ENCODE peak calls at places on chromosome 20, in seven cellular contexts. S, Y, C, D, Q, M and A are unnamed samples.

GRCh38 chr20:48180039-48180438 is 394.8 kb upstream of the SULF2 start:
- DNase-seq in S (no peak), Y (no peak), C (no peak), D (no peak), Q (no peak), M (no peak), A (peak)

GRCh38 chr20:5848711-5849505 is 98.7 kb downstream of the SHLD1 start:
- DNase-seq in S (no peak), Y (no peak), C (peak), D (no peak), Q (no peak), M (no peak), A (peak)

GRCh38 chr20:58436868-58437645 is 48.0 kb downstream of the VAPB start:
- DNase-seq in S (no peak), Y (no peak), C (no peak), D (no peak), Q (no peak), M (no peak), A (no peak)

GRCh38 chr20:32296874-32297420 is 19.5 kb downstream of the KIF3B start:
- DNase-seq in S (no peak), Y (no peak), C (peak), D (no peak), Q (no peak), M (no peak), A (no peak)

GRCh38 chr20:59403261-59403961 is 103.0 kb downstream of the EDN3 start:
- DNase-seq in S (peak), Y (peak), C (no peak), D (peak), Q (peak), M (peak), A (no peak)

GRCh38 chr20:9241232-9241692 is 172.4 kb downstream of the PLCB4 start:
- DNase-seq in S (no peak), Y (no peak), C (peak), D (no peak), Q (no peak), M (no peak), A (peak)

GRCh38 chr20:2874456-2874855 is 1.2 kb downstream of the PTPRA start:
- DNase-seq in S (no peak), Y (no peak), C (peak), D (no peak), Q (no peak), M (no peak), A (peak)

GRCh38 chr20:1463971-1464570 is 2.6 kb downstream of the NSFL1C start:
- DNase-seq in S (no peak), Y (no peak), C (no peak), D (no peak), Q (no peak), M (no peak), A (no peak)

GRCh38 chr20:32820000-32820697 is 395 bp downstream of the MAPRE1 start:
- DNase-seq in S (peak), Y (peak), C (peak), D (peak), Q (peak), M (no peak), A (peak)

GRCh38 chr20:60008130-60008808 is 50.0 kb downstream of the CDH26 start:
- DNase-seq in S (no peak), Y (no peak), C (no peak), D (no peak), Q (no peak), M (no peak), A (no peak)

GRCh38 chr20:5696011-5696559 is 54.1 kb upstream of the SHLD1 start:
- DNase-seq in S (no peak), Y (no peak), C (peak), D (no peak), Q (no peak), M (no peak), A (peak)

GRCh38 chr20:14332796-14333345 is 4.5 kb downstream of the FLRT3 start:
- DNase-seq in S (no peak), Y (no peak), C (no peak), D (no peak), Q (no peak), M (no peak), A (no peak)

GRCh38 chr20:17856024-17856564 is 112.5 kb downstream of the SNX5 start:
- DNase-seq in S (no peak), Y (no peak), C (peak), D (no peak), Q (no peak), M (no peak), A (no peak)

GRCh38 chr20:17636523-17637412 is 45.3 kb downstream of the RRBP1 start:
- DNase-seq in S (peak), Y (peak), C (no peak), D (no peak), Q (peak), M (no peak), A (no peak)

GRCh38 chr20:19252670-19253120 is 40.3 kb downstream of the SLC24A3 start:
- DNase-seq in S (no peak), Y (no peak), C (no peak), D (peak), Q (no peak), M (no peak), A (peak)

GRCh38 chr20:17287503-17287902 is 60.7 kb downstream of the PCSK2 start:
- DNase-seq in S (no peak), Y (peak), C (no peak), D (no peak), Q (no peak), M (no peak), A (no peak)

GRCh38 chr20:17439897-17440296 is 91.3 kb downstream of the BFSP1 start:
- DNase-seq in S (no peak), Y (peak), C (no peak), D (no peak), Q (no peak), M (no peak), A (no peak)

GRCh38 chr20:59136027-59136426 is 27.6 kb upstream of the ZNF831 start:
- DNase-seq in S (no peak), Y (no peak), C (no peak), D (no peak), Q (no peak), M (no peak), A (no peak)

GRCh38 chr20:23520185-23520584 is 29.3 kb downstream of the CST8 start:
- DNase-seq in S (no peak), Y (peak), C (no peak), D (no peak), Q (no peak), M (no peak), A (no peak)

GRCh38 chr20:11686900-11687543 is 230.7 kb upstream of the BTBD3 start:
- DNase-seq in S (peak), Y (peak), C (peak), D (no peak), Q (peak), M (no peak), A (peak)

GRCh38 chr20:7672551-7672950 is 267.7 kb downstream of the HAO1 start:
- DNase-seq in S (no peak), Y (no peak), C (no peak), D (no peak), Q (peak), M (no peak), A (no peak)

GRCh38 chr20:7673841-7674240 is 266.4 kb downstream of the HAO1 start:
- DNase-seq in S (no peak), Y (no peak), C (no peak), D (no peak), Q (no peak), M (no peak), A (peak)
- H4K8ac ChIP-seq in S (no peak), Y (no peak), C (no peak), D (no peak), Q (no peak), M (no peak), A (no peak)

GRCh38 chr20:46683620-46683938 is 5.7 kb downstream of the TP53RK start:
- DNase-seq in S (no peak), Y (no peak), C (no peak), D (no peak), Q (no peak), M (no peak), A (no peak)
- H3K4me2 ChIP-seq in S (peak), Y (peak), C (peak), D (peak), Q (peak), M (peak), A (no peak)

DNA sequence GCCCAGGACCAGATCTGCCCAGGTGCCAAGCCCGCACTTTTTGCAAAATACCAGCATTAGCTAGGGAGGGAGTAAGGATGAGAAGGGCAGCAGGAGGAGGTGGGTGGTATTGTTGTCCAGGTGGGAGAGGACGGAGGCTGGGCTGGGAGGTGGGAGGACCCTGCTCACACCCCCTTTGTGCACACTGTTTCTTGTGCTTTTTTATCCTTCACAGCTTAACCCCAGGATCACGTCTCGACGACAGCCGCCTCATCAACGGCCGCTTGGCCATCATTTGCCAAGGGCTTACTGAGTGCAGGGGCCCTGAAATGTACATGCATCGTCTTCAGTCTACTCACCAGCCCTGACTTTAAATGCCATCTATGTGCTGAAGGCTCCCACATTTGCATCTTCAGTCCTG is 12.1 kb upstream of the TGM2 start:
- DNase-seq in S (no peak), Y (no peak), C (no peak), D (no peak), Q (no peak), M (no peak), A (no peak)
- H4K8ac ChIP-seq in S (no peak), Y (no peak), C (no peak), D (no peak), Q (no peak), M (no peak), A (no peak)

GRCh38 chr20:35260426-35260825 is 17.5 kb downstream of the MMP24OS start:
- DNase-seq in S (peak), Y (no peak), C (no peak), D (no peak), Q (no peak), M (no peak), A (no peak)

GRCh38 chr20:35269055-35269781 is 8.7 kb downstream of the MMP24OS start:
- DNase-seq in S (peak), Y (peak), C (peak), D (peak), Q (peak), M (no peak), A (peak)

GRCh38 chr20:35264755-35265154 is 13.2 kb downstream of the MMP24OS start:
- DNase-seq in S (peak), Y (peak), C (peak), D (peak), Q (no peak), M (no peak), A (no peak)

GRCh38 chr20:35267092-35267491 is 10.8 kb downstream of the MMP24OS start:
- DNase-seq in S (no peak), Y (no peak), C (no peak), D (no peak), Q (no peak), M (no peak), A (no peak)

GRCh38 chr20:35263609-35264223 is 14.2 kb downstream of the MMP24OS start:
- DNase-seq in S (no peak), Y (no peak), C (no peak), D (no peak), Q (no peak), M (no peak), A (no peak)
- H3K4me2 ChIP-seq in S (peak), Y (no peak), C (peak), D (peak), Q (peak), M (peak), A (peak)

GRCh38 chr20:41452226-41452625 is 85.6 kb upstream of the EMILIN3 start:
- DNase-seq in S (no peak), Y (no peak), C (no peak), D (no peak), Q (no peak), M (no peak), A (no peak)

GRCh38 chr20:41453006-41453950 is 86.7 kb upstream of the EMILIN3 start:
- DNase-seq in S (no peak), Y (no peak), C (no peak), D (no peak), Q (no peak), M (no peak), A (no peak)

GRCh38 chr20:41457173-41457857 is 90.7 kb upstream of the EMILIN3 start:
- DNase-seq in S (no peak), Y (no peak), C (no peak), D (no peak), Q (no peak), M (no peak), A (no peak)

GRCh38 chr20:41456341-41456740 is 89.7 kb upstream of the EMILIN3 start:
- DNase-seq in S (no peak), Y (no peak), C (peak), D (no peak), Q (no peak), M (no peak), A (no peak)

DNA sequence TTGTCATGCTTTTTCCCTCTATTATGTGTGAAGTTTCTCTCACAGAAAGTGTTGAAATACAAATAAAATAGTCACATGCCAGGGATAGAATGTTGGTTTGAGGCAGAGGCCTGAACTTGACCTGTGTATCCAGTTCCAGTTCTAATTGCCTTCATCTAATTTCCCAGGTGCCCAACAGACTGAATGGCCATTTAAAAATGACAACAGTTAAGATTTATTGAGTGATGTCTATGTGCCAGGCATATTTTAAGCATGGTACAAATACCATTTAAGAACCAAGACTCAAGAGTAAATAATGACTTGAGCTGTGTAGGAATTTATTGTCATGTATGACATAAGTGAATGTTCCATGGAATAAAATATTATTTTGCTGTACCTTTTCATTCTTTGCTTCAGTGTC is 87.6 kb upstream of the EMILIN3 start:
- DNase-seq in S (no peak), Y (no peak), C (no peak), D (no peak), Q (no peak), M (no peak), A (no peak)
- H4K8ac ChIP-seq in S (no peak), Y (no peak), C (no peak), D (no peak), Q (no peak), M (no peak), A (no peak)

DNA sequence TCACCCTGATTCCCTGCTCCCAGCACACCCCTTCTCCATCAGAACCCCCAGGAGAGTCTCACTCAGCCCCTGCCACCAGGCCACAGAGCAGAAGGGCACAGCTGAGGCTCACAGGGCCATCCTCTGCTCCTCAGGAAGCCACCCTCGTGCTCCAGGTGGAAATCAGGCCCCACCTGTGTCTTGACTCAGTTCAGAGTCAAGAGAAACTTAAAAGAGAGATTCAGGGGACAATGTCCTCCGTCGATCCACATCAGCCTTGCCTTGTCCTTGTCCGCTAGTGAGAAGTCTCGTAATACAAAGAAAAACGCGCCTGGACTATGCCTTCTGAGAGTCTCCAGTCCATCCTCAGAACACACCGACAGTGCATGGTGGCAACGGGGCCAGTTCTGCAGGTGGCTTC is 114.6 kb downstream of the SYNDIG1 start:
- DNase-seq in S (no peak), Y (no peak), C (no peak), D (no peak), Q (no peak), M (no peak), A (no peak)
- H3K4me2 ChIP-seq in S (no peak), Y (no peak), C (no peak), D (no peak), Q (no peak), M (no peak), A (no peak)

DNA sequence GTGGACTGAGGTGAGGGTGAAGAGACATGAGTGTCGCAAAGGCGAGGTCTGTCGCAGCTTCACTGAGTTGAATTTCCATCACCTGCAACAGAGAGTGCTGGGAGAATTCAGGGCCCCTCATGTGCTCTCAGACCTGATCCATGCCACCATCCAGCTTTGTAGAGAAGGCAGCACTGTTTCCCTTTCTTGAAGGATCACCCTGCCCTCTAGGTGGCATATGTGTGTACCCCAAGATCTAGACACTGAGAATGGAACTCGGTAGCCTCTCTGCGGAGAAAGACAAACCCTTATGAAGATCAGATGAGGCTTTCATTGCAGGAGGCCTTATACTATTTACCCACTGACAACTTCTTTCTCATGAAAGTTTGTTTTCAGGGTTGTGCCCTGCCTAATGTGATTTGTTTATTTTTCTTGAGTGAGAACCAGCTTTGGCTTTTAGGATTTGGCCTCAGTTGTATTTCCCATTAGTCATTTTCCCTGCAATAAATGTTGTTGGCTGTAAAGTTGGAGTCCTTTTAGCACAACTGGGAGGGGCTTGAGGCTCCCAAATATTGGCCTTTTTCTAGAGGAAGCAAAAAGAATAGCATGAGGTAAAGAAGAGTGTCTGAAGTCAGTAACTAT is 811.3 kb downstream of the DHX35 start:
- DNase-seq in S (no peak), Y (peak), C (no peak), D (no peak), Q (no peak), M (no peak), A (no peak)
- H4K8ac ChIP-seq in S (no peak), Y (no peak), C (no peak), D (no peak), Q (no peak), M (no peak), A (no peak)